ENCODE peak calls at places on chromosome 11, in four cellular contexts. P, K, T and I are unnamed samples.

GRCh38 chr11:100682247-100682969 is 4.7 kb upstream of the ARHGAP42 start:
- DNase-seq in K (no peak), P (no peak), T (no peak), I (no peak)

GRCh38 chr11:69376155-69377028 is 82.4 kb downstream of the MYEOV start:
- DNase-seq in K (no peak), T (no peak), P (peak), I (no peak)

GRCh38 chr11:36377759-36378553 is 81.9 kb downstream of the PRR5L start:
- DNase-seq in P (no peak), K (no peak), T (no peak), I (no peak)

GRCh38 chr11:89159974-89160373 is 17.7 kb upstream of the TYR start:
- DNase-seq in T (no peak), K (no peak), P (no peak), I (no peak)

GRCh38 chr11:75790986-75791385 is 22.4 kb downstream of the DGAT2 start:
- DNase-seq in T (no peak), K (no peak), P (no peak), I (no peak)

GRCh38 chr11:69848196-69848595 is 29.0 kb upstream of the FGF3 start:
- DNase-seq in K (no peak), P (no peak), T (no peak), I (no peak)

GRCh38 chr11:2748061-2748813 is 48.4 kb upstream of the KCNQ1OT1 start:
- DNase-seq in K (no peak), P (no peak), T (no peak), I (no peak)

GRCh38 chr11:45917286-45917622 is 423 bp downstream of the PEX16 start:
- DNase-seq in P (no peak), T (no peak), K (no peak), I (no peak)

GRCh38 chr11:67233584-67234190 is 32.6 kb upstream of the GRK2 start:
- DNase-seq in K (no peak), T (no peak), P (no peak), I (no peak)